ENCODE peak calls at places on chromosomes 7 and 10, in four cellular contexts. One of them, this sample, is unnamed.

GRCh38 chr7:158413962-158414961 is 173.4 kb downstream of the PTPRN2 start:
- DNase-seq in A549: no peak
- DNase-seq in pancreas: no peak
- DNase-seq in AG04450: no peak
- DNase-seq in this sample: no peak

GRCh38 chr7:37187179-37187578 is 261.5 kb downstream of the ELMO1 start:
- DNase-seq in A549: no peak
- DNase-seq in pancreas: no peak
- DNase-seq in AG04450: no peak
- DNase-seq in this sample: no peak

GRCh38 chr7:22854158-22855048 is 31.8 kb upstream of the TOMM7 start:
- DNase-seq in A549: peak
- DNase-seq in pancreas: peak
- DNase-seq in AG04450: no peak
- DNase-seq in this sample: peak

GRCh38 chr7:132249591-132249971 is 326.7 kb downstream of the PLXNA4 start:
- DNase-seq in A549: peak
- DNase-seq in pancreas: no peak
- DNase-seq in AG04450: no peak
- DNase-seq in this sample: peak

GRCh38 chr10:5888843-5889623 is 660 bp downstream of the ANKRD16 start:
- DNase-seq in A549: no peak
- DNase-seq in pancreas: peak
- DNase-seq in AG04450: no peak
- DNase-seq in this sample: peak

GRCh38 chr7:44213206-44213871 is 12.6 kb downstream of the YKT6 start:
- DNase-seq in A549: no peak
- DNase-seq in pancreas: no peak
- DNase-seq in AG04450: no peak
- DNase-seq in this sample: no peak

GRCh38 chr7:82701941-82702340 is 258.4 kb upstream of the CACNA2D1 start:
- DNase-seq in A549: no peak
- DNase-seq in pancreas: no peak
- DNase-seq in AG04450: no peak
- DNase-seq in this sample: no peak

GRCh38 chr7:43431020-43431595 is 151.8 kb upstream of the STK17A start:
- DNase-seq in A549: no peak
- DNase-seq in pancreas: no peak
- DNase-seq in AG04450: no peak
- DNase-seq in this sample: no peak

GRCh38 chr7:128904381-128905197 is 5.9 kb downstream of the KCP start:
- DNase-seq in A549: peak
- DNase-seq in pancreas: peak
- DNase-seq in AG04450: no peak
- DNase-seq in this sample: no peak

GRCh38 chr7:5296015-5296621 is 13.4 kb downstream of the SLC29A4 start:
- DNase-seq in A549: no peak
- DNase-seq in pancreas: no peak
- DNase-seq in AG04450: no peak
- DNase-seq in this sample: no peak

GRCh38 chr7:30434140-30434799 is 44.3 kb downstream of the NOD1 start:
- DNase-seq in A549: no peak
- DNase-seq in pancreas: no peak
- DNase-seq in AG04450: no peak
- DNase-seq in this sample: no peak

GRCh38 chr10:101775273-101776131 is at the start of gene FGF8:
- DNase-seq in A549: no peak
- DNase-seq in pancreas: no peak
- DNase-seq in AG04450: no peak
- DNase-seq in this sample: no peak

GRCh38 chr10:109701583-109702215 is 221.6 kb downstream of the XPNPEP1 start:
- DNase-seq in A549: no peak
- DNase-seq in pancreas: no peak
- DNase-seq in AG04450: no peak
- DNase-seq in this sample: no peak

GRCh38 chr10:81876253-81876731 is 1.3 kb downstream of the NRG3 start:
- DNase-seq in A549: no peak
- DNase-seq in pancreas: no peak
- DNase-seq in AG04450: no peak
- DNase-seq in this sample: no peak

GRCh38 chr7:134460000-134460399 is 1.1 kb upstream of the AKR1B1 start:
- DNase-seq in A549: peak
- DNase-seq in pancreas: no peak
- DNase-seq in AG04450: no peak
- DNase-seq in this sample: no peak

GRCh38 chr7:139396323-139396951 is 36.7 kb downstream of the LUC7L2 start:
- DNase-seq in A549: no peak
- DNase-seq in pancreas: no peak
- DNase-seq in AG04450: no peak
- DNase-seq in this sample: no peak

GRCh38 chr10:29951441-29951931 is 107.9 kb downstream of the JCAD start:
- DNase-seq in A549: no peak
- DNase-seq in pancreas: no peak
- DNase-seq in AG04450: no peak
- DNase-seq in this sample: peak

GRCh38 chr7:98116656-98117461 is 10.2 kb downstream of the LMTK2 start:
- DNase-seq in A549: no peak
- DNase-seq in pancreas: no peak
- DNase-seq in AG04450: peak
- DNase-seq in this sample: no peak

GRCh38 chr10:5691786-5692185 is 7.1 kb downstream of the TASOR2 start:
- DNase-seq in A549: no peak
- DNase-seq in pancreas: no peak
- DNase-seq in AG04450: no peak
- DNase-seq in this sample: no peak

GRCh38 chr7:153529100-153529499 is 523.1 kb upstream of the DPP6 start:
- DNase-seq in A549: no peak
- DNase-seq in pancreas: no peak
- DNase-seq in AG04450: no peak
- DNase-seq in this sample: no peak

GRCh38 chr7:124945680-124946079 is 16.1 kb upstream of the POT1 start:
- DNase-seq in A549: no peak
- DNase-seq in pancreas: no peak
- DNase-seq in AG04450: no peak
- DNase-seq in this sample: no peak

GRCh38 chr7:22587322-22587721 is 87.3 kb upstream of the STEAP1B start:
- DNase-seq in A549: no peak
- DNase-seq in pancreas: no peak
- DNase-seq in AG04450: no peak
- DNase-seq in this sample: no peak

GRCh38 chr10:10564081-10564480 is 453.6 kb upstream of the CELF2 start:
- DNase-seq in A549: no peak
- DNase-seq in pancreas: no peak
- DNase-seq in AG04450: no peak
- DNase-seq in this sample: no peak

GRCh38 chr7:45484094-45484493 is 90.1 kb upstream of the ADCY1 start:
- DNase-seq in A549: no peak
- DNase-seq in pancreas: no peak
- DNase-seq in AG04450: no peak
- DNase-seq in this sample: no peak

GRCh38 chr7:140242057-140243031 is 65.6 kb upstream of the KDM7A start:
- DNase-seq in A549: no peak
- DNase-seq in pancreas: peak
- DNase-seq in AG04450: no peak
- DNase-seq in this sample: no peak

GRCh38 chr7:26789481-26790175 is 74.8 kb downstream of the SKAP2 start:
- DNase-seq in A549: no peak
- DNase-seq in pancreas: no peak
- DNase-seq in AG04450: no peak
- DNase-seq in this sample: no peak

GRCh38 chr7:26147030-26147429 is 5.0 kb upstream of the NFE2L3 start:
- DNase-seq in A549: no peak
- DNase-seq in pancreas: no peak
- DNase-seq in AG04450: no peak
- DNase-seq in this sample: no peak

GRCh38 chr10:70906031-70906804 is 17.9 kb upstream of the PCBD1 start:
- DNase-seq in A549: no peak
- DNase-seq in pancreas: no peak
- DNase-seq in AG04450: no peak
- DNase-seq in this sample: no peak

GRCh38 chr7:157253850-157254249 is 83.0 kb upstream of the DNAJB6 start:
- DNase-seq in A549: no peak
- DNase-seq in pancreas: peak
- DNase-seq in AG04450: no peak
- DNase-seq in this sample: no peak

GRCh38 chr7:101308245-101309085 is 13.1 kb downstream of the IFT22 start:
- DNase-seq in A549: peak
- DNase-seq in pancreas: peak
- DNase-seq in AG04450: no peak
- DNase-seq in this sample: peak
- TF ChIP-seq CTCF in A549: no peak
- TF ChIP-seq CTCF in pancreas: no peak
- TF ChIP-seq CTCF in AG04450: no peak
- TF ChIP-seq CTCF in this sample: no peak

GRCh38 chr10:103529539-103529938 is 36.0 kb downstream of the NEURL1 start:
- DNase-seq in A549: no peak
- DNase-seq in pancreas: no peak
- DNase-seq in AG04450: no peak
- DNase-seq in this sample: no peak
- H3K27ac ChIP-seq in A549: no peak
- H3K27ac ChIP-seq in pancreas: no peak
- H3K27ac ChIP-seq in AG04450: no peak
- H3K27ac ChIP-seq in this sample: no peak

GRCh38 chr10:19931886-19932285 is 115.7 kb downstream of the PLXDC2 start:
- DNase-seq in A549: no peak
- DNase-seq in pancreas: no peak
- DNase-seq in AG04450: no peak
- DNase-seq in this sample: no peak

GRCh38 chr10:19933772-19934171 is 117.5 kb downstream of the PLXDC2 start:
- DNase-seq in A549: no peak
- DNase-seq in pancreas: no peak
- DNase-seq in AG04450: no peak
- DNase-seq in this sample: no peak

GRCh38 chr10:19932806-19933371 is 116.7 kb downstream of the PLXDC2 start:
- DNase-seq in A549: no peak
- DNase-seq in pancreas: no peak
- DNase-seq in AG04450: no peak
- DNase-seq in this sample: no peak

GRCh38 chr10:19929466-19930140 is 113.4 kb downstream of the PLXDC2 start:
- DNase-seq in A549: no peak
- DNase-seq in pancreas: no peak
- DNase-seq in AG04450: peak
- DNase-seq in this sample: peak

GRCh38 chr10:19930936-19931859 is 115.0 kb downstream of the PLXDC2 start:
- DNase-seq in A549: no peak
- DNase-seq in pancreas: no peak
- DNase-seq in AG04450: peak
- DNase-seq in this sample: peak
- TF ChIP-seq CTCF in A549: no peak
- TF ChIP-seq CTCF in pancreas: no peak
- TF ChIP-seq CTCF in AG04450: no peak
- TF ChIP-seq CTCF in this sample: no peak

GRCh38 chr10:52059089-52059488 is 255.0 kb upstream of the DKK1 start:
- DNase-seq in A549: no peak
- DNase-seq in pancreas: no peak
- DNase-seq in AG04450: no peak
- DNase-seq in this sample: no peak

GRCh38 chr10:52050429-52051047 is 263.5 kb upstream of the DKK1 start:
- DNase-seq in A549: no peak
- DNase-seq in pancreas: no peak
- DNase-seq in AG04450: no peak
- DNase-seq in this sample: peak

GRCh38 chr10:52056296-52056695 is 257.8 kb upstream of the DKK1 start:
- DNase-seq in A549: no peak
- DNase-seq in pancreas: no peak
- DNase-seq in AG04450: no peak
- DNase-seq in this sample: peak

GRCh38 chr10:52048051-52048450 is 266.0 kb upstream of the DKK1 start:
- DNase-seq in A549: no peak
- DNase-seq in pancreas: no peak
- DNase-seq in AG04450: no peak
- DNase-seq in this sample: no peak

DNA sequence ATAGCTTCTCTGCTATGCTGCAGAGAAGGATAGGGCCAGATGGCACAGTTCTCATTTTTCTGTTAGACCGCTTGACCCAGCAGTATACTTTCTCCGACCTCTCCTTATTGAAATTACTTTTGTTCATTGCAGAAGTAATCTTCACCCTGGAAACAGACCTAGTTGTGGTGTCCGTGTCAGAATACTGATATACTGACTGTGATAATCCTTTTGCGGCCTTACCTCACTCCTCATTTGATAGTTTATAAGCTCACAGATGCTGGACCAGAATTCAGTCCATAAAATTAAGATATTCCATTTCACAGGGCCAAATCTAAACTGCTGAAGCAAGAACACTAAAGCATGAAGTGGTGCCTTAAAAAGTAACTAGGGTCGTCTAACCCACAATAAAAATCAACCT is 260.6 kb upstream of the DKK1 start:
- DNase-seq in A549: no peak
- DNase-seq in pancreas: no peak
- DNase-seq in AG04450: no peak
- DNase-seq in this sample: no peak
- H3K27ac ChIP-seq in A549: no peak
- H3K27ac ChIP-seq in pancreas: no peak
- H3K27ac ChIP-seq in AG04450: no peak
- H3K27ac ChIP-seq in this sample: no peak

This sample was measured in RWPE1.